ENCODE peak calls at places on chromosomes 2 and 18, in seven cellular contexts. One of them, this sample, is unnamed.
A peak's percentile ranks its signal among the peaks of the same experiment; 100 is the strongest.

GRCh38 chr2:10305715-10306114 is 3.0 kb downstream of the HPCAL1 start:
- DNase-seq in kidney glomerular epithelial cell: no peak
- DNase-seq in activated CD8-positive, alpha-beta memory T cell treated with anti-CD3 and anti-CD28 coated beads, Interleukin-2, amount 50 U/mL, for 48 hours: peak; percentile 70
- DNase-seq in NCI-H1092: no peak
- DNase-seq in OCI-LY7: peak; percentile 56
- DNase-seq in stimulated activated naive CD4-positive, alpha-beta T cell: peak; percentile 30
- DNase-seq in activated effector memory CD4-positive, alpha-beta T cell treated with anti-CD3 and anti-CD28 coated beads, Interleukin-2, amount 50 U/mL, for 16 hours: peak; percentile 70
- DNase-seq in this sample: peak; percentile 78

GRCh38 chr2:29343830-29344229 is 228.6 kb downstream of the CLIP4 start:
- DNase-seq in activated CD8-positive, alpha-beta memory T cell treated with anti-CD3 and anti-CD28 coated beads, Interleukin-2, amount 50 U/mL, for 48 hours: no peak
- DNase-seq in kidney glomerular epithelial cell: no peak
- DNase-seq in NCI-H1092: no peak
- DNase-seq in stimulated activated naive CD4-positive, alpha-beta T cell: no peak
- DNase-seq in activated effector memory CD4-positive, alpha-beta T cell treated with anti-CD3 and anti-CD28 coated beads, Interleukin-2, amount 50 U/mL, for 16 hours: no peak
- DNase-seq in OCI-LY7: no peak
- DNase-seq in this sample: no peak

GRCh38 chr2:45083175-45083574 is 73.9 kb upstream of the SIX2 start:
- DNase-seq in NCI-H1092: no peak
- DNase-seq in activated effector memory CD4-positive, alpha-beta T cell treated with anti-CD3 and anti-CD28 coated beads, Interleukin-2, amount 50 U/mL, for 16 hours: no peak
- DNase-seq in stimulated activated naive CD4-positive, alpha-beta T cell: no peak
- DNase-seq in kidney glomerular epithelial cell: no peak
- DNase-seq in activated CD8-positive, alpha-beta memory T cell treated with anti-CD3 and anti-CD28 coated beads, Interleukin-2, amount 50 U/mL, for 48 hours: no peak
- DNase-seq in OCI-LY7: peak; percentile 53
- DNase-seq in this sample: no peak

GRCh38 chr18:13500891-13501887 is 225.2 kb downstream of the FAM210A start:
- DNase-seq in OCI-LY7: no peak
- DNase-seq in kidney glomerular epithelial cell: peak; percentile 88
- DNase-seq in stimulated activated naive CD4-positive, alpha-beta T cell: no peak
- DNase-seq in activated CD8-positive, alpha-beta memory T cell treated with anti-CD3 and anti-CD28 coated beads, Interleukin-2, amount 50 U/mL, for 48 hours: no peak
- DNase-seq in activated effector memory CD4-positive, alpha-beta T cell treated with anti-CD3 and anti-CD28 coated beads, Interleukin-2, amount 50 U/mL, for 16 hours: no peak
- DNase-seq in NCI-H1092: peak; percentile 71
- DNase-seq in this sample: peak; percentile 12

GRCh38 chr2:150681120-150681796 is 193.8 kb upstream of the RND3 start:
- DNase-seq in NCI-H1092: no peak
- DNase-seq in activated effector memory CD4-positive, alpha-beta T cell treated with anti-CD3 and anti-CD28 coated beads, Interleukin-2, amount 50 U/mL, for 16 hours: no peak
- DNase-seq in OCI-LY7: no peak
- DNase-seq in stimulated activated naive CD4-positive, alpha-beta T cell: no peak
- DNase-seq in kidney glomerular epithelial cell: peak; percentile 96
- DNase-seq in activated CD8-positive, alpha-beta memory T cell treated with anti-CD3 and anti-CD28 coated beads, Interleukin-2, amount 50 U/mL, for 48 hours: no peak
- DNase-seq in this sample: no peak

GRCh38 chr18:10032331-10032979 is 118.6 kb downstream of the VAPA start:
- DNase-seq in NCI-H1092: no peak
- DNase-seq in OCI-LY7: no peak
- DNase-seq in activated CD8-positive, alpha-beta memory T cell treated with anti-CD3 and anti-CD28 coated beads, Interleukin-2, amount 50 U/mL, for 48 hours: peak; percentile 71
- DNase-seq in activated effector memory CD4-positive, alpha-beta T cell treated with anti-CD3 and anti-CD28 coated beads, Interleukin-2, amount 50 U/mL, for 16 hours: no peak
- DNase-seq in stimulated activated naive CD4-positive, alpha-beta T cell: no peak
- DNase-seq in kidney glomerular epithelial cell: no peak
- DNase-seq in this sample: peak; percentile 88

GRCh38 chr2:17362956-17363355 is 155.3 kb downstream of the RAD51AP2 start:
- DNase-seq in activated CD8-positive, alpha-beta memory T cell treated with anti-CD3 and anti-CD28 coated beads, Interleukin-2, amount 50 U/mL, for 48 hours: no peak
- DNase-seq in stimulated activated naive CD4-positive, alpha-beta T cell: no peak
- DNase-seq in OCI-LY7: no peak
- DNase-seq in NCI-H1092: no peak
- DNase-seq in kidney glomerular epithelial cell: no peak
- DNase-seq in activated effector memory CD4-positive, alpha-beta T cell treated with anti-CD3 and anti-CD28 coated beads, Interleukin-2, amount 50 U/mL, for 16 hours: no peak
- DNase-seq in this sample: no peak

GRCh38 chr18:57466307-57466706 is 31.1 kb downstream of the ONECUT2 start:
- DNase-seq in stimulated activated naive CD4-positive, alpha-beta T cell: no peak
- DNase-seq in NCI-H1092: no peak
- DNase-seq in OCI-LY7: no peak
- DNase-seq in kidney glomerular epithelial cell: no peak
- DNase-seq in activated effector memory CD4-positive, alpha-beta T cell treated with anti-CD3 and anti-CD28 coated beads, Interleukin-2, amount 50 U/mL, for 16 hours: no peak
- DNase-seq in activated CD8-positive, alpha-beta memory T cell treated with anti-CD3 and anti-CD28 coated beads, Interleukin-2, amount 50 U/mL, for 48 hours: no peak
- DNase-seq in this sample: no peak

GRCh38 chr2:38480617-38481016 is 103.5 kb upstream of the ATL2 start:
- DNase-seq in NCI-H1092: no peak
- DNase-seq in OCI-LY7: no peak
- DNase-seq in activated CD8-positive, alpha-beta memory T cell treated with anti-CD3 and anti-CD28 coated beads, Interleukin-2, amount 50 U/mL, for 48 hours: no peak
- DNase-seq in kidney glomerular epithelial cell: no peak
- DNase-seq in stimulated activated naive CD4-positive, alpha-beta T cell: no peak
- DNase-seq in activated effector memory CD4-positive, alpha-beta T cell treated with anti-CD3 and anti-CD28 coated beads, Interleukin-2, amount 50 U/mL, for 16 hours: no peak
- DNase-seq in this sample: no peak

GRCh38 chr18:7603259-7604000 is 36.3 kb downstream of the PTPRM start:
- DNase-seq in kidney glomerular epithelial cell: no peak
- DNase-seq in activated CD8-positive, alpha-beta memory T cell treated with anti-CD3 and anti-CD28 coated beads, Interleukin-2, amount 50 U/mL, for 48 hours: no peak
- DNase-seq in activated effector memory CD4-positive, alpha-beta T cell treated with anti-CD3 and anti-CD28 coated beads, Interleukin-2, amount 50 U/mL, for 16 hours: no peak
- DNase-seq in OCI-LY7: no peak
- DNase-seq in stimulated activated naive CD4-positive, alpha-beta T cell: no peak
- DNase-seq in NCI-H1092: no peak
- DNase-seq in this sample: no peak

GRCh38 chr18:62437520-62438329 is 85.1 kb upstream of the ZCCHC2 start:
- DNase-seq in activated effector memory CD4-positive, alpha-beta T cell treated with anti-CD3 and anti-CD28 coated beads, Interleukin-2, amount 50 U/mL, for 16 hours: no peak
- DNase-seq in activated CD8-positive, alpha-beta memory T cell treated with anti-CD3 and anti-CD28 coated beads, Interleukin-2, amount 50 U/mL, for 48 hours: no peak
- DNase-seq in kidney glomerular epithelial cell: no peak
- DNase-seq in NCI-H1092: no peak
- DNase-seq in stimulated activated naive CD4-positive, alpha-beta T cell: no peak
- DNase-seq in OCI-LY7: no peak
- DNase-seq in this sample: no peak

GRCh38 chr2:237600205-237600846 is 9.8 kb upstream of the RAB17 start:
- DNase-seq in activated CD8-positive, alpha-beta memory T cell treated with anti-CD3 and anti-CD28 coated beads, Interleukin-2, amount 50 U/mL, for 48 hours: no peak
- DNase-seq in kidney glomerular epithelial cell: no peak
- DNase-seq in activated effector memory CD4-positive, alpha-beta T cell treated with anti-CD3 and anti-CD28 coated beads, Interleukin-2, amount 50 U/mL, for 16 hours: no peak
- DNase-seq in OCI-LY7: peak; percentile 20
- DNase-seq in stimulated activated naive CD4-positive, alpha-beta T cell: no peak
- DNase-seq in NCI-H1092: no peak
- DNase-seq in this sample: no peak

GRCh38 chr18:3252843-3253242 is 5.2 kb downstream of the MYL12A start:
- DNase-seq in activated CD8-positive, alpha-beta memory T cell treated with anti-CD3 and anti-CD28 coated beads, Interleukin-2, amount 50 U/mL, for 48 hours: no peak
- DNase-seq in kidney glomerular epithelial cell: no peak
- DNase-seq in stimulated activated naive CD4-positive, alpha-beta T cell: no peak
- DNase-seq in OCI-LY7: no peak
- DNase-seq in activated effector memory CD4-positive, alpha-beta T cell treated with anti-CD3 and anti-CD28 coated beads, Interleukin-2, amount 50 U/mL, for 16 hours: no peak
- DNase-seq in NCI-H1092: no peak
- DNase-seq in this sample: no peak

GRCh38 chr2:73104933-73105332 is 7.8 kb downstream of the RAB11FIP5 start:
- DNase-seq in OCI-LY7: no peak
- DNase-seq in NCI-H1092: no peak
- DNase-seq in activated effector memory CD4-positive, alpha-beta T cell treated with anti-CD3 and anti-CD28 coated beads, Interleukin-2, amount 50 U/mL, for 16 hours: no peak
- DNase-seq in activated CD8-positive, alpha-beta memory T cell treated with anti-CD3 and anti-CD28 coated beads, Interleukin-2, amount 50 U/mL, for 48 hours: no peak
- DNase-seq in kidney glomerular epithelial cell: no peak
- DNase-seq in stimulated activated naive CD4-positive, alpha-beta T cell: no peak
- DNase-seq in this sample: no peak